ENCODE peak calls at places on chromosomes 16 and 17, in six cellular contexts. E, D, H, N, F and B are unnamed samples.
A peak's percentile ranks its signal among the peaks of the same experiment; 100 is the strongest.

GRCh38 chr16:75048546-75048945 is 49.7 kb downstream of the ZNRF1 start:
- DNase-seq in E (no peak), D (no peak), H (no peak), N (no peak), F (no peak), B (no peak)

GRCh38 chr17:4600563-4600962 is 16.2 kb downstream of the SMTNL2 start:
- DNase-seq in E (no peak), D (no peak), H (no peak), N (no peak), F (no peak), B (no peak)

GRCh38 chr17:2194778-2195417 is 108.7 kb downstream of the SMG6 start:
- DNase-seq in E (no peak), D (no peak), H (no peak), N (no peak), F (no peak), B (no peak)

GRCh38 chr17:49907279-49907678 is 59.4 kb upstream of the TAC4 start:
- DNase-seq in E (no peak), D (no peak), H (no peak), N (no peak), F (no peak), B (no peak)

GRCh38 chr17:49691086-49691676 is 13.3 kb upstream of the SPOP start:
- DNase-seq in E (no peak), D (peak; percentile 51), H (no peak), N (peak; percentile 81), F (no peak), B (no peak)

GRCh38 chr17:73123606-73124320 is 31.3 kb upstream of the SLC39A11 start:
- DNase-seq in E (no peak), D (no peak), H (no peak), N (no peak), F (no peak), B (no peak)

GRCh38 chr16:15556130-15556529 is 86.8 kb downstream of the MARF1 start:
- DNase-seq in E (no peak), D (no peak), H (no peak), N (no peak), F (no peak), B (no peak)

GRCh38 chr16:15665107-15665506 is 15.1 kb downstream of the NDE1 start:
- DNase-seq in E (no peak), D (no peak), H (no peak), N (no peak), F (no peak), B (no peak)

GRCh38 chr17:44581868-44582267 is 24.6 kb downstream of the FZD2 start:
- DNase-seq in E (no peak), D (no peak), H (no peak), N (no peak), F (no peak), B (no peak)

GRCh38 chr17:80849119-80849518 is 142.5 kb upstream of the CHMP6 start:
- DNase-seq in E (no peak), D (no peak), H (no peak), N (no peak), F (no peak), B (no peak)

GRCh38 chr17:70636517-70637133 is 467.3 kb downstream of the KCNJ2 start:
- DNase-seq in E (no peak), D (no peak), H (no peak), N (peak; percentile 11), F (no peak), B (no peak)

GRCh38 chr16:68760671-68761275 is 23.7 kb downstream of the CDH1 start:
- DNase-seq in E (peak; percentile 61), D (no peak), H (no peak), N (peak; percentile 58), F (no peak), B (peak; percentile 70)

GRCh38 chr16:454397-454940 is 29.0 kb downstream of the RAB11FIP3 start:
- DNase-seq in E (no peak), D (no peak), H (no peak), N (no peak), F (no peak), B (no peak)

GRCh38 chr17:77489239-77489897 is 348.6 kb downstream of the SEC14L1 start:
- DNase-seq in E (no peak), D (no peak), H (no peak), N (no peak), F (peak; percentile 33), B (no peak)

GRCh38 chr16:85650864-85651811 is 37.6 kb downstream of the GINS2 start:
- DNase-seq in E (no peak), D (no peak), H (no peak), N (no peak), F (no peak), B (no peak)

GRCh38 chr17:16439303-16439791 is 24.0 kb downstream of the TRPV2 start:
- DNase-seq in E (no peak), D (no peak), H (no peak), N (no peak), F (no peak), B (no peak)

GRCh38 chr16:49515016-49515415 is 141.4 kb downstream of the C16orf78 start:
- DNase-seq in E (no peak), D (no peak), H (no peak), N (no peak), F (no peak), B (no peak)

GRCh38 chr17:48027322-48027981 is 10.1 kb downstream of the COPZ2 start:
- DNase-seq in E (no peak), D (no peak), H (no peak), N (no peak), F (no peak), B (no peak)

GRCh38 chr17:39486242-39486641 is 25.0 kb downstream of the CDK12 start:
- DNase-seq in E (no peak), D (no peak), H (no peak), N (no peak), F (no peak), B (no peak)

GRCh38 chr17:63786961-63787711 is 13.2 kb downstream of the DDX42 start:
- DNase-seq in E (no peak), D (no peak), H (no peak), N (no peak), F (no peak), B (no peak)

GRCh38 chr16:27315333-27316037 is 1.7 kb downstream of the IL4R start:
- DNase-seq in E (peak; percentile 63), D (peak; percentile 62), H (no peak), N (peak; percentile 60), F (peak; percentile 70), B (peak; percentile 31)

GRCh38 chr16:14181371-14182050 is 110.4 kb downstream of the MRTFB start:
- DNase-seq in E (no peak), D (no peak), H (no peak), N (peak; percentile 14), F (no peak), B (no peak)

GRCh38 chr17:31564883-31565297 is 173.4 kb downstream of the RAB11FIP4 start:
- DNase-seq in E (no peak), D (no peak), H (no peak), N (no peak), F (no peak), B (no peak)

GRCh38 chr16:31785126-31785525 is 88.5 kb upstream of the ZNF267 start:
- DNase-seq in E (no peak), D (no peak), H (no peak), N (no peak), F (no peak), B (no peak)

GRCh38 chr16:87701066-87701425 is 64.7 kb downstream of the KLHDC4 start:
- DNase-seq in E (no peak), D (no peak), H (no peak), N (no peak), F (no peak), B (no peak)

GRCh38 chr17:34669511-34669910 is 90.1 kb downstream of the TMEM132E start:
- DNase-seq in E (no peak), D (no peak), H (no peak), N (no peak), F (no peak), B (no peak)